ENCODE peak calls at places on chromosomes 2 and 18, in five cellular contexts. W is A549, F is SJSA1, L is OCI-LY7, X is cardiac muscle cell. J is an unnamed sample. For H3K9me3, the result is how much of the 10 kb centered on the place peaks cover.

GRCh38 chr2:241775223-241776177 is 1.1 kb upstream of the GAL3ST2 start:
- DNase-seq in W (no peak), F (no peak), X (no peak), L (no peak), J (no peak)

GRCh38 chr2:40512246-40512645 is 60.4 kb upstream of the SLC8A1 start:
- DNase-seq in W (no peak), F (no peak), L (no peak), X (peak), J (no peak)

GRCh38 chr2:108924444-108925251 is 64.4 kb downstream of the EDAR start:
- DNase-seq in W (no peak), L (no peak), X (no peak), F (no peak), J (no peak)

GRCh38 chr2:204321910-204322765 is 223.1 kb upstream of the PARD3B start:
- DNase-seq in W (peak), X (peak), F (no peak), L (no peak), J (peak)

GRCh38 chr2:112077814-112078213 is 22.7 kb downstream of the TMEM87B start:
- DNase-seq in W (no peak), X (no peak), F (no peak), L (no peak), J (no peak)

GRCh38 chr2:123596649-123597048 is 428.4 kb upstream of the CNTNAP5 start:
- DNase-seq in X (peak), F (no peak), L (no peak), W (no peak), J (no peak)

GRCh38 chr2:240482141-240482540 is 46.7 kb downstream of the GPC1 start:
- DNase-seq in F (no peak), W (no peak), X (no peak), L (no peak), J (no peak)

GRCh38 chr2:207110310-207110709 is 55.4 kb downstream of the KLF7 start:
- DNase-seq in L (no peak), F (no peak), W (no peak), X (no peak), J (no peak)

GRCh38 chr2:102317715-102318114 is 6.4 kb downstream of the IL1RL1 start:
- DNase-seq in F (no peak), L (no peak), X (no peak), W (no peak), J (no peak)

GRCh38 chr18:21546423-21546822 is 54.1 kb downstream of the ESCO1 start:
- DNase-seq in W (no peak), L (no peak), F (no peak), X (no peak), J (no peak)

GRCh38 chr2:238684362-238685326 is 163.2 kb upstream of the TWIST2 start:
- DNase-seq in F (peak), W (peak), X (peak), L (no peak), J (peak)

GRCh38 chr2:121969155-121969554 is 213.7 kb downstream of the TSN start:
- DNase-seq in W (no peak), F (no peak), X (peak), L (no peak), J (no peak)

GRCh38 chr2:149666809-149667208 is 79.2 kb upstream of the MMADHC start:
- DNase-seq in F (peak), W (no peak), X (no peak), L (no peak), J (no peak)

GRCh38 chr2:151672277-151672676 is 62.0 kb downstream of the NEB start:
- DNase-seq in L (no peak), F (no peak), W (no peak), X (no peak), J (no peak)

GRCh38 chr2:124836415-124836814 is 811.3 kb downstream of the CNTNAP5 start:
- DNase-seq in W (no peak), F (peak), L (no peak), X (peak), J (peak)

GRCh38 chr2:186058604-186059003 is 320.0 kb downstream of the FSIP2 start:
- DNase-seq in L (no peak), W (no peak), X (no peak), F (no peak), J (no peak)

GRCh38 chr2:23393722-23394121 is 8.7 kb downstream of the KLHL29 start:
- DNase-seq in X (no peak), F (no peak), W (no peak), L (no peak), J (no peak)

GRCh38 chr2:175156534-175156933 is 11.5 kb downstream of the ATF2 start:
- DNase-seq in W (no peak), L (no peak), F (no peak), X (no peak), J (peak)

GRCh38 chr2:113218283-113219091 is 44.7 kb downstream of the PSD4 start:
- DNase-seq in W (peak), F (no peak), L (no peak), X (no peak), J (peak)

DNA sequence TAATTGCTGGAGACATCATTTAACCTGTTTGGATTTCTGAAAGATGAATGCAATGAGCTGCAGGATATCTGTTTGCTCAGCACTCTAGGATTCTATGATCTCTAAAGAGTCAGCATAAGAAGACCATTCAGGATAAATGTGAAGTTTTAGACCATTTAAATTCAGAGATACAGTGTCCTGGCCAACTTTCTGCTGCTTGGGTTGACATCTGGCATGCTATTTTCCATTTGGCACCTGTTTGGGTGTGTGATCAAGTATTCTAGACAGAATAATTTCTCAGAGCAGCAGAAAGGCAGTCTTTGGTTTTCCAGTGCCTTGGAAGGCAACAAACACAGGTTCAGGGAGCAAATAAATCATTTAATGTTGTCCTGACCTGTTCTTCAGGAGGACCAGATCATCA is 144.8 kb upstream of the NDUFV2 start:
- DNase-seq in X (no peak), W (no peak), F (no peak), L (no peak), J (no peak)
- H3K9me3 ChIP-seq in X (under half), W (under half), F (under half), L (under half), J (under half)

GRCh38 chr2:234138836-234139235 is 88.3 kb downstream of the SPP2 start:
- DNase-seq in F (no peak), L (no peak), W (no peak), X (no peak), J (no peak)
- H3K9me3 ChIP-seq in F (under half), L (under half), W (under half), X (under half), J (under half)

GRCh38 chr18:43705850-43706249 is 428.6 kb upstream of the SYT4 start:
- DNase-seq in F (no peak), L (no peak), W (no peak), X (no peak), J (no peak)
- H3K9me3 ChIP-seq in F (under half), L (under half), W (under half), X (under half), J (under half)

GRCh38 chr2:161344737-161345136 is 36.5 kb downstream of the PSMD14 start:
- DNase-seq in X (no peak), L (no peak), F (no peak), W (no peak), J (no peak)
- H3K9me3 ChIP-seq in X (under half), L (under half), F (under half), W (under half), J (under half)

GRCh38 chr2:16318474-16319195 is 347.0 kb downstream of the CYRIA start:
- DNase-seq in X (no peak), L (no peak), F (no peak), W (no peak), J (no peak)

GRCh38 chr2:16320716-16321115 is 344.9 kb downstream of the CYRIA start:
- DNase-seq in X (no peak), F (no peak), L (no peak), W (no peak), J (no peak)

GRCh38 chr2:16321256-16321655 is 344.4 kb downstream of the CYRIA start:
- DNase-seq in W (no peak), L (no peak), X (no peak), F (no peak), J (no peak)

GRCh38 chr2:16318051-16318450 is 347.6 kb downstream of the CYRIA start:
- DNase-seq in F (no peak), L (no peak), W (no peak), X (no peak), J (no peak)

GRCh38 chr2:16319425-16320245 is 346.0 kb downstream of the CYRIA start:
- DNase-seq in W (no peak), L (no peak), F (no peak), X (no peak), J (no peak)
- H3K9me3 ChIP-seq in W (under half), L (under half), F (under half), X (under half), J (under half)